ENCODE peak calls at places on chromosomes 6 and 20, in nine cellular contexts. M, O, P, Z, I, C, S, K and F are unnamed samples.
A peak's percentile ranks its signal among the peaks of the same experiment; 100 is the strongest.

GRCh38 chr20:37907677-37908397 is 4.9 kb downstream of the VSTM2L start:
- DNase-seq in S (no peak), Z (no peak), K (no peak), M (no peak), I (peak; percentile 91), O (peak; percentile 46), P (no peak), C (no peak), F (peak; percentile 83)

GRCh38 chr20:51631011-51631950 is 88.8 kb upstream of the NFATC2 start:
- DNase-seq in O (peak; percentile 92), Z (peak; percentile 60), M (peak; percentile 62), I (peak; percentile 62), C (peak; percentile 24), K (no peak), S (peak; percentile 39), P (peak; percentile 82), F (peak; percentile 96)

GRCh38 chr6:14386263-14386981 is 268.9 kb downstream of the CD83 start:
- DNase-seq in K (no peak), Z (no peak), P (no peak), O (no peak), I (no peak), C (no peak), S (no peak), M (no peak), F (no peak)

GRCh38 chr20:24627291-24627690 is 157.9 kb downstream of the SYNDIG1 start:
- DNase-seq in M (no peak), I (no peak), C (no peak), K (no peak), O (no peak), P (no peak), S (no peak), Z (no peak), F (no peak)

GRCh38 chr6:34560366-34561226 is 4.5 kb upstream of the SPDEF start:
- DNase-seq in P (no peak), K (no peak), Z (no peak), I (peak; percentile 52), S (no peak), C (no peak), O (no peak), M (no peak), F (no peak)

GRCh38 chr6:54602591-54602990 is 244.0 kb upstream of the FAM83B start:
- DNase-seq in O (no peak), K (no peak), P (no peak), I (no peak), Z (no peak), M (no peak), C (no peak), S (no peak), F (no peak)

GRCh38 chr6:150202934-150203333 is 60.1 kb downstream of the PPP1R14C start:
- DNase-seq in I (no peak), M (no peak), P (no peak), O (peak; percentile 42), C (no peak), Z (no peak), S (no peak), K (no peak), F (no peak)

GRCh38 chr6:32627831-32628230 is 9.4 kb upstream of the HLA-DQA1 start:
- DNase-seq in O (peak; percentile 6), Z (no peak), M (peak; percentile 58), I (peak; percentile 7), C (no peak), S (no peak), P (no peak), K (peak; percentile 67), F (peak; percentile 9)

GRCh38 chr6:6497976-6498375 is 90.5 kb upstream of the LY86 start:
- DNase-seq in O (no peak), Z (no peak), P (no peak), S (no peak), K (no peak), I (no peak), M (no peak), C (no peak), F (no peak)

DNA sequence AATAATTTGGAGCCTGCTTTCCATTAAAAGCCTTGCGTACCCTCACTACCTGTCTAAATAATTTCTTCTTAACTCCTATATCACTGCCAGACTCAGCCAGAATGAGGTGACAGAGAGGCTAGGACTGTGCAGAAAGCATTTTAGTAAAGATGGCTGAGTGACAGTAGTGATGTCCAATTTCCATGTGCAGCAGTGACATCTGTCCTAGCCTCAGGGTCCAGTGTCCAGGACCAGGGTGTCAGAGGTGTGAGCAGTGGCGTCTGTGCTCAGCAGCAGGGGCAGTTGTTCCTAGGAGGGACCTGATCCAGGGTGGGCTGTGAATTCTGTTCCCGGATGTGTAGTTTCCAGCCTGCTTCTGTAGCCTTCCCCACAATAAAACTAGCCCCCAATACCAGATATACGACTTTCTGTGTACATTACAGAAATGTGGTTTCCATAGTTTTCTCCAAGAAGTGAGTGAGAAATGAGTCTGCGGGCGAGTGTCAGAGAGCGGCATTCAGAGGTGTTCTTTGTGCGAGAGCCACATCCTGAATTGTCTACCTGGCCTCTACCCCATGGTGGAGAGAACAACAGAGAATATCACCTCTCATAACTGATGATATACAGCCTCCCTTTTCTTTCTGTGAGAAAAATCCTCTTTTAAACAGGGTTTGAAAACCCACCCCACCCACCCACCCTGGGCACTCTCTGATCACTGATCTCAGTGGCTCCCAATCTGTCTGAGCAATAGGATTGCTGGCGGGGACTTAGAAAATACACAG is 5.8 kb downstream of the HLA-B start:
- DNase-seq in M (no peak), C (no peak), P (no peak), K (no peak), S (no peak), Z (no peak), I (no peak), O (no peak), F (no peak)
- H3K27ac ChIP-seq in M (no peak overlapping the region), C (no peak overlapping the region), P (no peak overlapping the region), K (no peak overlapping the region), S (no peak overlapping the region), Z (no peak overlapping the region), I (no peak overlapping the region), O (no peak overlapping the region), F (no peak overlapping the region)

DNA sequence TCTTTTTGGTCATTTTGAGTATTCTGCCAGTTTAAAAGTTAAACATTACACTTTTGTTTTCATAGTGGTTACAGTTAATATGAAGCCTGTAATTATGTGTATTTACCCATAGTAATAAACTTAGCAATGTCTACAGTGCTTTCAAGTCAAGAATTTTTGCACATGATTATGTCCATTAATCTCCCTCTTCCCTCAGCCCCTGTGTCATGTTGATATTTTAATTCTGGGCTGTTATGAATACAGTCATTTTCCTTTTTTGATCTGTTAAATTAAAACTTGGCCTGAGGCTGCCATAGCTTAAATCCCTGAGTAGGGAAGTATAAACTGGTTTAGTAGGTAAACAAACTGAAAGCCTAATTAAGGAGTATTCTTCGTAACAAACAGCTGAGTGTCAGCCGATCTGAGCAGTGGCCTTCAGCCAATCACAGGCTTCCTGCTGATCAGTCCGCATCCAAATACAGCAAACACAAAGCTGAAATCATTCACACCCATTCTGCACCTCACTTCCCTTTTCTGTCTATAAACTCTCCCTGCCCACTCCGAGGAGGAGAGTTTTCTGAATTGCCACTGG is 9.5 kb upstream of the SFT2D1 start:
- DNase-seq in I (no peak), K (peak; percentile 10), S (peak; percentile 33), M (no peak), O (peak; percentile 64), Z (no peak), P (no peak), C (peak; percentile 74), F (no peak)
- H3K4me3 ChIP-seq in I (no peak overlapping the region), K (no peak overlapping the region), S (no peak overlapping the region), M (no peak overlapping the region), O (no peak overlapping the region), Z (no peak overlapping the region), P (peak overlapping the region; percentile 43), C (no peak overlapping the region), F (no peak overlapping the region)

GRCh38 chr6:161264181-161264580 is 9.7 kb downstream of the AGPAT4 start:
- DNase-seq in O (no peak), C (no peak), S (no peak), M (no peak), K (no peak), P (no peak), Z (no peak), I (no peak), F (no peak)
- H3K36me3 ChIP-seq in O (no peaks in the 10 kb centered on the region), C (no peaks in the 10 kb centered on the region), S (peaks cover 6% of the 10 kb centered on the region), M (no peaks in the 10 kb centered on the region), K (no peaks in the 10 kb centered on the region), P (no peaks in the 10 kb centered on the region), Z (no peaks in the 10 kb centered on the region), I (no peaks in the 10 kb centered on the region), F (no peaks in the 10 kb centered on the region)

DNA sequence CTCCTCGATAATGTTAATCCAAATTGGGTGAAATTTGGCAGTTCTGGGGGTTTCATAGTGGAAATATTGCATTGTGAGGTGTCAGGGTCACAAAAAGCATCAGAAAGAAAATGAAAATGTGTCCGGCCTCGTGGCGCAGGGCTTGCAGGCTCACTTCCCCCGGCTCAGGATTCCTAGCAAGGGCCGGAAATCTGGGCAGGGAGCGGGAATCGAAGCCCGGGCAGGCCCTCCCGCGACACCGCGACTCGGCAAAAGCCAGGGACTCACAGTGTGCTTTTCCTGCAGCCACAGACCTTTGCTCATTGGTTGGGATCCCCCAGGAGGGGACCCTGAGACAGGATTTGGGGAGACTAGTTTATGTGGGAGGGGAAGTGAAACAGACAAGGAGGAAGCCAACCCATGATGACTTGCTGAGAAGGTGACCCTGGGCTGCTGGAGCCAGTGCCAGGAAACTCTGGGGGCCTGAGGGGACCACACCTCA is 847 bp upstream of the CD93 start:
- DNase-seq in C (no peak), K (no peak), O (no peak), M (peak; percentile 69), I (no peak), Z (no peak), S (no peak), P (peak; percentile 72), F (no peak)
- H3K27ac ChIP-seq in C (peak overlapping the region; percentile 61), K (no peak overlapping the region), O (no peak overlapping the region), M (peak overlapping the region; percentile 94), I (no peak overlapping the region), Z (peak overlapping the region; percentile 55), S (peak overlapping the region; percentile 65), P (peak overlapping the region; percentile 82), F (no peak overlapping the region)